ENCODE peak calls at places on chromosomes 5 and 9, in nine cellular contexts. One of them, this sample, is unnamed.

GRCh38 chr9:70614786-70615565 is 200.5 kb upstream of the KLF9 start:
- DNase-seq in activated T-cell treated with anti-CD3 and anti-CD28 coated beads for 24 hours: no peak
- DNase-seq in effector CD4-positive, alpha-beta T cell: no peak
- DNase-seq in activated naive CD4-positive, alpha-beta T cell: no peak
- DNase-seq in hepatocyte: no peak
- DNase-seq in kidney glomerular epithelial cell: no peak
- DNase-seq in brain microvascular endothelial cell: no peak
- DNase-seq in NCI-H510A: no peak
- DNase-seq in SW480: no peak
- DNase-seq in this sample: no peak

GRCh38 chr5:53019320-53019719 is 30.2 kb downstream of the ITGA2 start:
- DNase-seq in brain microvascular endothelial cell: peak
- DNase-seq in hepatocyte: no peak
- DNase-seq in kidney glomerular epithelial cell: peak
- DNase-seq in SW480: peak
- DNase-seq in activated naive CD4-positive, alpha-beta T cell: no peak
- DNase-seq in NCI-H510A: no peak
- DNase-seq in effector CD4-positive, alpha-beta T cell: no peak
- DNase-seq in activated T-cell treated with anti-CD3 and anti-CD28 coated beads for 24 hours: no peak
- DNase-seq in this sample: no peak

GRCh38 chr5:72246954-72247442 is 73.0 kb downstream of the MRPS27 start:
- DNase-seq in activated T-cell treated with anti-CD3 and anti-CD28 coated beads for 24 hours: no peak
- DNase-seq in activated naive CD4-positive, alpha-beta T cell: no peak
- DNase-seq in NCI-H510A: no peak
- DNase-seq in brain microvascular endothelial cell: peak
- DNase-seq in kidney glomerular epithelial cell: peak
- DNase-seq in SW480: no peak
- DNase-seq in hepatocyte: no peak
- DNase-seq in effector CD4-positive, alpha-beta T cell: no peak
- DNase-seq in this sample: no peak

GRCh38 chr5:17154211-17154996 is 63.0 kb upstream of the BASP1 start:
- DNase-seq in brain microvascular endothelial cell: peak
- DNase-seq in activated T-cell treated with anti-CD3 and anti-CD28 coated beads for 24 hours: no peak
- DNase-seq in activated naive CD4-positive, alpha-beta T cell: no peak
- DNase-seq in hepatocyte: no peak
- DNase-seq in effector CD4-positive, alpha-beta T cell: no peak
- DNase-seq in kidney glomerular epithelial cell: peak
- DNase-seq in NCI-H510A: no peak
- DNase-seq in SW480: no peak
- DNase-seq in this sample: no peak

GRCh38 chr9:127910613-127911205 is 6.1 kb downstream of the ST6GALNAC4 start:
- DNase-seq in SW480: no peak
- DNase-seq in activated naive CD4-positive, alpha-beta T cell: no peak
- DNase-seq in hepatocyte: no peak
- DNase-seq in NCI-H510A: no peak
- DNase-seq in activated T-cell treated with anti-CD3 and anti-CD28 coated beads for 24 hours: no peak
- DNase-seq in effector CD4-positive, alpha-beta T cell: no peak
- DNase-seq in kidney glomerular epithelial cell: peak
- DNase-seq in brain microvascular endothelial cell: no peak
- DNase-seq in this sample: no peak

GRCh38 chr5:112390327-112390726 is 28.8 kb downstream of the EPB41L4A start:
- DNase-seq in activated naive CD4-positive, alpha-beta T cell: no peak
- DNase-seq in NCI-H510A: peak
- DNase-seq in hepatocyte: peak
- DNase-seq in activated T-cell treated with anti-CD3 and anti-CD28 coated beads for 24 hours: no peak
- DNase-seq in brain microvascular endothelial cell: no peak
- DNase-seq in kidney glomerular epithelial cell: no peak
- DNase-seq in effector CD4-positive, alpha-beta T cell: no peak
- DNase-seq in SW480: no peak
- DNase-seq in this sample: no peak

GRCh38 chr9:76414656-76415055 is 20.4 kb upstream of the RFK start:
- DNase-seq in activated T-cell treated with anti-CD3 and anti-CD28 coated beads for 24 hours: no peak
- DNase-seq in kidney glomerular epithelial cell: no peak
- DNase-seq in SW480: no peak
- DNase-seq in hepatocyte: no peak
- DNase-seq in brain microvascular endothelial cell: no peak
- DNase-seq in activated naive CD4-positive, alpha-beta T cell: no peak
- DNase-seq in NCI-H510A: no peak
- DNase-seq in effector CD4-positive, alpha-beta T cell: no peak
- DNase-seq in this sample: no peak

GRCh38 chr9:121651295-121652036 is at the start of gene DAB2IP:
- DNase-seq in hepatocyte: peak
- DNase-seq in brain microvascular endothelial cell: no peak
- DNase-seq in SW480: peak
- DNase-seq in kidney glomerular epithelial cell: no peak
- DNase-seq in effector CD4-positive, alpha-beta T cell: no peak
- DNase-seq in activated T-cell treated with anti-CD3 and anti-CD28 coated beads for 24 hours: no peak
- DNase-seq in activated naive CD4-positive, alpha-beta T cell: no peak
- DNase-seq in NCI-H510A: peak
- DNase-seq in this sample: no peak

GRCh38 chr5:152542741-152543140 is 137.7 kb upstream of the NMUR2 start:
- DNase-seq in activated T-cell treated with anti-CD3 and anti-CD28 coated beads for 24 hours: no peak
- DNase-seq in brain microvascular endothelial cell: peak
- DNase-seq in kidney glomerular epithelial cell: peak
- DNase-seq in hepatocyte: peak
- DNase-seq in effector CD4-positive, alpha-beta T cell: no peak
- DNase-seq in SW480: peak
- DNase-seq in NCI-H510A: no peak
- DNase-seq in activated naive CD4-positive, alpha-beta T cell: no peak
- DNase-seq in this sample: no peak

GRCh38 chr9:91643474-91644102 is 220.0 kb upstream of the NFIL3 start:
- DNase-seq in hepatocyte: no peak
- DNase-seq in NCI-H510A: no peak
- DNase-seq in activated T-cell treated with anti-CD3 and anti-CD28 coated beads for 24 hours: no peak
- DNase-seq in activated naive CD4-positive, alpha-beta T cell: no peak
- DNase-seq in effector CD4-positive, alpha-beta T cell: no peak
- DNase-seq in kidney glomerular epithelial cell: no peak
- DNase-seq in SW480: no peak
- DNase-seq in brain microvascular endothelial cell: no peak
- DNase-seq in this sample: no peak

GRCh38 chr9:107648153-107648716 is 158.7 kb upstream of the KLF4 start:
- DNase-seq in SW480: no peak
- DNase-seq in effector CD4-positive, alpha-beta T cell: no peak
- DNase-seq in kidney glomerular epithelial cell: no peak
- DNase-seq in brain microvascular endothelial cell: no peak
- DNase-seq in hepatocyte: no peak
- DNase-seq in activated naive CD4-positive, alpha-beta T cell: no peak
- DNase-seq in activated T-cell treated with anti-CD3 and anti-CD28 coated beads for 24 hours: no peak
- DNase-seq in NCI-H510A: no peak
- DNase-seq in this sample: no peak

GRCh38 chr9:18394847-18395355 is 79.1 kb upstream of the ADAMTSL1 start:
- DNase-seq in activated naive CD4-positive, alpha-beta T cell: no peak
- DNase-seq in hepatocyte: peak
- DNase-seq in SW480: no peak
- DNase-seq in activated T-cell treated with anti-CD3 and anti-CD28 coated beads for 24 hours: no peak
- DNase-seq in NCI-H510A: no peak
- DNase-seq in effector CD4-positive, alpha-beta T cell: no peak
- DNase-seq in kidney glomerular epithelial cell: no peak
- DNase-seq in brain microvascular endothelial cell: no peak
- DNase-seq in this sample: no peak

This sample was measured in breast epithelium.